ENCODE peak calls at places on chromosomes 12 and 14, in ten cellular contexts. V is upper lobe of right lung, J is right lobe of liver, D is endodermal cell, Z is brain microvascular endothelial cell, K is Peyer's patch, L is HL-60, E is pancreas, S is prostate gland, N is hepatocyte. Y is an unnamed sample. For H3K27me3, the result is how much of the 10 kb centered on the place peaks cover.

GRCh38 chr12:15979096-15980091 is 68.3 kb downstream of the DERA start:
- DNase-seq in E (no peak), N (peak), V (no peak), D (peak), J (no peak), L (no peak), K (peak), Z (peak), S (no peak), Y (peak)

GRCh38 chr12:11863988-11864387 is 206.8 kb upstream of the BCL2L14 start:
- DNase-seq in K (no peak), S (no peak), Z (no peak), N (no peak), D (peak), J (no peak), L (no peak), E (no peak), V (no peak), Y (no peak)

GRCh38 chr12:12336049-12336411 is 14.0 kb downstream of the MANSC1 start:
- DNase-seq in V (no peak), E (no peak), Z (peak), N (peak), J (no peak), L (no peak), S (no peak), K (peak), D (no peak), Y (no peak)

GRCh38 chr12:92085483-92086040 is 60.1 kb downstream of the BTG1 start:
- DNase-seq in Z (no peak), V (no peak), K (no peak), S (no peak), N (no peak), D (no peak), E (no peak), J (no peak), L (no peak), Y (no peak)

GRCh38 chr12:124506832-124507153 is 60.6 kb downstream of the NCOR2 start:
- DNase-seq in L (no peak), D (no peak), V (no peak), K (no peak), Z (no peak), S (no peak), N (no peak), J (no peak), E (peak), Y (no peak)

GRCh38 chr14:78164226-78164853 is 5.8 kb upstream of the NRXN3 start:
- DNase-seq in S (no peak), E (no peak), Z (no peak), L (no peak), N (peak), J (no peak), V (no peak), D (peak), K (peak), Y (no peak)

GRCh38 chr12:109329710-109330109 is 18.0 kb upstream of the MYO1H start:
- DNase-seq in S (no peak), K (no peak), E (no peak), L (no peak), D (no peak), J (no peak), V (no peak), N (no peak), Z (no peak), Y (no peak)

GRCh38 chr12:124517260-124518050 is 50.0 kb downstream of the NCOR2 start:
- DNase-seq in Z (no peak), L (no peak), K (no peak), N (peak), S (peak), V (peak), D (no peak), E (peak), J (peak), Y (no peak)

GRCh38 chr12:105083041-105083440 is 1.2 kb downstream of the ALDH1L2 start:
- DNase-seq in N (no peak), J (no peak), Z (no peak), K (no peak), V (no peak), L (no peak), S (no peak), D (no peak), E (no peak), Y (no peak)

GRCh38 chr12:57837779-57838562 is 8.6 kb downstream of the CTDSP2 start:
- DNase-seq in N (peak), S (no peak), L (no peak), Z (peak), E (no peak), J (no peak), K (no peak), V (peak), D (peak), Y (no peak)

GRCh38 chr14:59346796-59347510 is 118.2 kb downstream of the GPR135 start:
- DNase-seq in Z (no peak), N (no peak), D (no peak), E (no peak), V (no peak), S (no peak), J (no peak), K (no peak), L (no peak), Y (no peak)

GRCh38 chr12:127107744-127108143 is 1159.2 kb upstream of the TMEM132C start:
- DNase-seq in N (no peak), D (no peak), L (no peak), V (no peak), S (no peak), E (no peak), K (no peak), J (no peak), Z (no peak), Y (no peak)

GRCh38 chr14:102927346-102927877 is 4.9 kb downstream of the AMN start:
- DNase-seq in D (no peak), J (peak), K (peak), E (no peak), L (no peak), Z (no peak), V (peak), S (no peak), N (peak), Y (no peak)
- H3K27me3 ChIP-seq in D (half or more), J (under half), K (under half), E (under half), L (half or more), Z (under half), V (under half), S (under half), N (under half), Y (half or more)

DNA sequence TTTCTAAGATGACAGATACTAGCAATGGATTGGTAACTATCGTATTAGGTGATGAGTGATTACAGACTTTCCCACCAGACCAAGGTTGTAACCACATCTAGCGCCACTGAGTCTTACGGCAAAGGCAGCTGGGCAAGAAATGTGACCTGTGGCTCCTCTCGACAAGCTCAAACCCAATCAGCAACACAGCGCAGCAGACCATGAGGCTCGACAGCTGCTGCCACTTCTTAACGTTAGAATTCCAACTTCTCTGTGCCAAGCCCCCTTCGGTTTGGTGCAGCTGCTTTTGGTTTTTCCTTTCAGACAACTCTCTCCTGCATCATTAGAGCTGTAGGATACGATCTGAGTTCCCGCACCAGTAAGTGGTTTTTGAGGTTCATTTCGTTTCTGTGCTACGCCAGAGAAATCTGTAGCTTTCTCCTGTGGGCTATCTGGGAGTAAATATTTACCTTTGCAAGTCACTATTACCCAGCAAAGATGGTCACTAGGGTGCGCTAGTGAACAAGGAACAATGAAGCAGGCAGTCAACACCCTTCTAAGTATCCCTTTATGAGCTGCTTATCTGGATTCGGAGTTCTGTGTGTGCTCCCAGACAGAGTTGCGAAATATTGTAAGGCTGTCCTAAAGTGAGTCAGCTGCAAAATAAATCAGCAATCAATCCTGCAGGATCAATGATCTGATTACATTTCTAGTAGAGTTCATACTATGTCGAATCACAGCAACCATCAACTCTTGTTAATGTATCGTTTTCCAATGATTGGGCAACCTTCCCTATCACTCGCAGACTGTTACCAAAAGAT is 133.8 kb downstream of the KCNK10 start:
- DNase-seq in L (peak), Z (peak), K (peak), E (peak), N (peak), S (peak), J (no peak), V (no peak), D (peak), Y (peak)
- TF ChIP-seq CTCF in L (peak), Z (peak), K (peak), E (peak), N (peak), S (no peak), J (peak), V (peak), D (peak), Y (peak)

GRCh38 chr12:47110011-47110541 is 30.3 kb upstream of the AMIGO2 start:
- DNase-seq in K (no peak), Z (no peak), E (no peak), J (no peak), N (no peak), L (no peak), S (no peak), D (no peak), V (no peak), Y (no peak)

GRCh38 chr12:47111392-47111778 is 31.6 kb upstream of the AMIGO2 start:
- DNase-seq in N (no peak), K (no peak), S (no peak), Z (no peak), E (no peak), L (no peak), D (no peak), J (no peak), V (no peak), Y (no peak)

GRCh38 chr12:47111854-47112253 is 32.1 kb upstream of the AMIGO2 start:
- DNase-seq in K (no peak), L (no peak), Z (no peak), N (no peak), E (no peak), D (no peak), J (no peak), S (no peak), V (no peak), Y (no peak)

GRCh38 chr12:47112679-47113078 is 32.9 kb upstream of the AMIGO2 start:
- DNase-seq in K (no peak), L (no peak), D (no peak), S (no peak), Z (no peak), J (no peak), N (no peak), E (no peak), V (no peak), Y (no peak)

DNA sequence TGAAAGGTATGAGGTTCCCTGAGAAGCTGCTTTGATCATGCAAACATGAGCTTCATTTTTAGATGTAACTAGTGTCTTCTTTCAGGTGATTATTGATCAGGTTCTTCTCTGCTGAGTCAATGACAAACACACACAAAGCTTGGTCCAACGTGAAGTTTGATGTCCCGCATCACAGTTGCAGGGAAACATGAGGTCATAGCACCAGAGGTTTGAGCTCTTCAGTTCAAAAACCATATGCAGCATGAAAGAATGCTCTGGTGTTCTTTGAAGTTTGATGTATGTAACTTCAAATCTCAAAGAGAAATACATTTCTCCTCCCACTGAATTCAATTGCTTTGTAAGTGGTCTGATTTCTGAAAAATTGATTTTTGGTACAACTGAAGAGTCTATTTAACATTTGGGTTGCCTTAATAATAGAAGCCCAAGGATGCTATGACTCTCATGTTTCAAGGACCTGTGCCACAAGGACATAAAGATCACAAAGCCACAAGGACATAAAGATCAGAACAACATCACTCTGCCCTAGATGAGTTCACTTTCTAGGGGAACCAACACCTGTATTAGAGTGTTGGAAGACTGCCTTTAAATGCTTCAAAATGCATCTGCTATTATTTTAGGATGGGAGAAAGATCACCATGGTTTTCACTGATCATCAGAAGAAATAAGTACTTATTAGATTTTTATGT is 31.1 kb upstream of the AMIGO2 start:
- DNase-seq in N (no peak), L (no peak), E (no peak), S (no peak), Z (no peak), K (no peak), D (no peak), V (no peak), J (no peak), Y (no peak)
- H3K4me3 ChIP-seq in N (no peak), L (no peak), E (no peak), S (no peak), Z (no peak), K (no peak), D (no peak), V (no peak), J (no peak), Y (no peak)

GRCh38 chr12:121448771-121449315 is 48.9 kb downstream of the RNF34 start:
- DNase-seq in Z (no peak), E (no peak), D (no peak), S (no peak), K (no peak), V (no peak), N (no peak), J (no peak), L (no peak), Y (no peak)
- H3K27me3 ChIP-seq in Z (under half), E (under half), D (under half), S (under half), K (under half), V (under half), N (under half), J (under half), L (under half), Y (under half)

GRCh38 chr12:75560167-75560566 is 48.8 kb upstream of the KRR1 start:
- DNase-seq in J (no peak), N (peak), K (no peak), V (no peak), S (no peak), L (no peak), E (no peak), Z (peak), D (no peak), Y (peak)
- TF ChIP-seq CTCF in J (peak), N (peak), K (peak), V (peak), S (no peak), L (no peak), E (no peak), Z (peak), D (peak), Y (peak)

GRCh38 chr14:95523818-95524448 is 7.5 kb upstream of the SYNE3 start:
- DNase-seq in S (no peak), V (no peak), N (no peak), L (no peak), E (no peak), D (peak), J (peak), K (peak), Z (no peak), Y (no peak)
- H3K4me3 ChIP-seq in S (no peak), V (no peak), N (no peak), L (no peak), E (no peak), D (peak), J (peak), K (no peak), Z (no peak), Y (no peak)

GRCh38 chr12:3303410-3304136 is 187.4 kb upstream of the PRMT8 start:
- DNase-seq in Z (no peak), K (no peak), N (peak), D (peak), J (no peak), E (peak), S (no peak), V (no peak), L (no peak), Y (no peak)
- H3K27me3 ChIP-seq in Z (under half), K (under half), N (under half), D (under half), J (under half), E (under half), S (under half), V (under half), L (under half), Y (under half)